ENCODE peak calls at places on chromosomes 16 and 17, in seven cellular contexts. One of them, this sample, is unnamed.

GRCh38 chr16:11105038-11105903 is 150.7 kb downstream of the SOCS1 start:
- DNase-seq in AG10803: peak; percentile 93
- DNase-seq in A549: peak; percentile 6
- DNase-seq in Calu3: no peak
- DNase-seq in neural crest cell: no peak
- DNase-seq in prostate gland: peak; percentile 9
- DNase-seq in HFF-Myc: peak; percentile 73
- DNase-seq in this sample: peak; percentile 75

GRCh38 chr17:42135664-42136653 is 13.4 kb downstream of the HSPB9 start:
- DNase-seq in AG10803: peak; percentile 54
- DNase-seq in prostate gland: no peak
- DNase-seq in HFF-Myc: no peak
- DNase-seq in neural crest cell: no peak
- DNase-seq in Calu3: peak; percentile 90
- DNase-seq in A549: peak; percentile 77
- DNase-seq in this sample: no peak

GRCh38 chr16:995087-995486 is 13.5 kb downstream of the SOX8 start:
- DNase-seq in AG10803: peak; percentile 37
- DNase-seq in Calu3: no peak
- DNase-seq in prostate gland: no peak
- DNase-seq in HFF-Myc: no peak
- DNase-seq in A549: no peak
- DNase-seq in neural crest cell: no peak
- DNase-seq in this sample: peak; percentile 12

GRCh38 chr16:30561212-30561816 is 3.1 kb upstream of the ZNF764 start:
- DNase-seq in neural crest cell: no peak
- DNase-seq in Calu3: peak; percentile 59
- DNase-seq in AG10803: no peak
- DNase-seq in A549: no peak
- DNase-seq in prostate gland: no peak
- DNase-seq in HFF-Myc: no peak
- DNase-seq in this sample: no peak

GRCh38 chr17:42950044-42950783 is 14.0 kb downstream of the AARSD1 start:
- DNase-seq in A549: no peak
- DNase-seq in prostate gland: no peak
- DNase-seq in neural crest cell: no peak
- DNase-seq in HFF-Myc: no peak
- DNase-seq in AG10803: no peak
- DNase-seq in Calu3: no peak
- DNase-seq in this sample: no peak

GRCh38 chr16:30761427-30761927 is 385 bp downstream of the CFAP119 start:
- DNase-seq in prostate gland: no peak
- DNase-seq in AG10803: no peak
- DNase-seq in A549: no peak
- DNase-seq in Calu3: peak; percentile 38
- DNase-seq in HFF-Myc: no peak
- DNase-seq in neural crest cell: peak; percentile 51
- DNase-seq in this sample: peak; percentile 65

GRCh38 chr16:85916141-85916890 is 17.4 kb downstream of the IRF8 start:
- DNase-seq in neural crest cell: no peak
- DNase-seq in prostate gland: no peak
- DNase-seq in Calu3: peak; percentile 75
- DNase-seq in AG10803: no peak
- DNase-seq in HFF-Myc: no peak
- DNase-seq in A549: no peak
- DNase-seq in this sample: no peak

GRCh38 chr16:15643453-15644305 is 725 bp upstream of the MARF1 start:
- DNase-seq in HFF-Myc: no peak
- DNase-seq in A549: peak; percentile 74
- DNase-seq in neural crest cell: peak; percentile 4
- DNase-seq in Calu3: peak; percentile 49
- DNase-seq in AG10803: peak; percentile 64
- DNase-seq in prostate gland: peak; percentile 11
- DNase-seq in this sample: peak; percentile 55

GRCh38 chr16:31083556-31083955 is 5.2 kb downstream of the PRSS53 start:
- DNase-seq in prostate gland: no peak
- DNase-seq in neural crest cell: no peak
- DNase-seq in Calu3: no peak
- DNase-seq in HFF-Myc: no peak
- DNase-seq in AG10803: no peak
- DNase-seq in A549: no peak
- DNase-seq in this sample: no peak

GRCh38 chr16:29849505-29849904 is 13.5 kb downstream of the CDIPT start:
- DNase-seq in HFF-Myc: no peak
- DNase-seq in Calu3: no peak
- DNase-seq in AG10803: no peak
- DNase-seq in prostate gland: no peak
- DNase-seq in A549: no peak
- DNase-seq in neural crest cell: no peak
- DNase-seq in this sample: no peak

GRCh38 chr16:24841291-24841690 is 4.5 kb upstream of the SLC5A11 start:
- DNase-seq in neural crest cell: no peak
- DNase-seq in Calu3: no peak
- DNase-seq in AG10803: no peak
- DNase-seq in A549: peak; percentile 77
- DNase-seq in HFF-Myc: no peak
- DNase-seq in prostate gland: no peak
- DNase-seq in this sample: no peak

GRCh38 chr17:7478276-7479138 is 924 bp downstream of the ZBTB4 start:
- DNase-seq in HFF-Myc: no peak
- DNase-seq in prostate gland: peak; percentile 42
- DNase-seq in Calu3: peak; percentile 35
- DNase-seq in AG10803: peak; percentile 48
- DNase-seq in A549: peak; percentile 50
- DNase-seq in neural crest cell: no peak
- DNase-seq in this sample: peak; percentile 64

GRCh38 chr17:48640858-48641180 is 14.7 kb upstream of the HOXB9 start:
- DNase-seq in A549: no peak
- DNase-seq in HFF-Myc: no peak
- DNase-seq in AG10803: no peak
- DNase-seq in prostate gland: no peak
- DNase-seq in Calu3: no peak
- DNase-seq in neural crest cell: no peak
- DNase-seq in this sample: no peak

GRCh38 chr17:48642843-48643696 is 16.9 kb upstream of the HOXB9 start:
- DNase-seq in prostate gland: no peak
- DNase-seq in AG10803: no peak
- DNase-seq in A549: no peak
- DNase-seq in neural crest cell: no peak
- DNase-seq in Calu3: no peak
- DNase-seq in HFF-Myc: no peak
- DNase-seq in this sample: no peak

GRCh38 chr17:48639982-48640857 is 14.1 kb upstream of the HOXB9 start:
- DNase-seq in AG10803: no peak
- DNase-seq in HFF-Myc: no peak
- DNase-seq in prostate gland: no peak
- DNase-seq in A549: no peak
- DNase-seq in neural crest cell: no peak
- DNase-seq in Calu3: no peak
- DNase-seq in this sample: no peak

GRCh38 chr17:48642059-48642842 is 16.1 kb upstream of the HOXB9 start:
- DNase-seq in prostate gland: no peak
- DNase-seq in Calu3: no peak
- DNase-seq in AG10803: peak; percentile 59
- DNase-seq in neural crest cell: no peak
- DNase-seq in A549: peak; percentile 81
- DNase-seq in HFF-Myc: no peak
- DNase-seq in this sample: no peak

GRCh38 chr17:48641541-48642058 is 15.4 kb upstream of the HOXB9 start:
- DNase-seq in AG10803: no peak
- DNase-seq in neural crest cell: no peak
- DNase-seq in A549: no peak
- DNase-seq in HFF-Myc: no peak
- DNase-seq in prostate gland: no peak
- DNase-seq in Calu3: no peak
- DNase-seq in this sample: no peak
- TF ChIP-seq CTCF in AG10803: no peak
- TF ChIP-seq CTCF in neural crest cell: no peak
- TF ChIP-seq CTCF in A549: no peak
- TF ChIP-seq CTCF in HFF-Myc: no peak
- TF ChIP-seq CTCF in prostate gland: no peak
- TF ChIP-seq CTCF in Calu3: no peak
- TF ChIP-seq CTCF in this sample: no peak

GRCh38 chr17:40123811-40124114 is 2.0 kb downstream of the MSL1 start:
- DNase-seq in AG10803: no peak
- DNase-seq in HFF-Myc: no peak
- DNase-seq in neural crest cell: no peak
- DNase-seq in prostate gland: no peak
- DNase-seq in Calu3: no peak
- DNase-seq in A549: no peak
- DNase-seq in this sample: no peak

GRCh38 chr17:40121886-40122465 is at the start of gene MSL1:
- DNase-seq in prostate gland: peak; percentile 85
- DNase-seq in Calu3: peak; percentile 100
- DNase-seq in neural crest cell: peak; percentile 83
- DNase-seq in HFF-Myc: no peak
- DNase-seq in A549: peak; percentile 83
- DNase-seq in AG10803: peak; percentile 76
- DNase-seq in this sample: peak; percentile 88

GRCh38 chr17:40121191-40121885 is 433 bp upstream of the MSL1 start:
- DNase-seq in A549: peak; percentile 61
- DNase-seq in prostate gland: no peak
- DNase-seq in neural crest cell: peak; percentile 46
- DNase-seq in AG10803: peak; percentile 49
- DNase-seq in HFF-Myc: no peak
- DNase-seq in Calu3: peak; percentile 95
- DNase-seq in this sample: no peak

GRCh38 chr17:40122944-40123810 is 1.4 kb downstream of the MSL1 start:
- DNase-seq in HFF-Myc: no peak
- DNase-seq in neural crest cell: peak; percentile 53
- DNase-seq in Calu3: peak; percentile 98
- DNase-seq in prostate gland: peak; percentile 49
- DNase-seq in A549: peak; percentile 72
- DNase-seq in AG10803: peak; percentile 34
- DNase-seq in this sample: peak; percentile 79

DNA sequence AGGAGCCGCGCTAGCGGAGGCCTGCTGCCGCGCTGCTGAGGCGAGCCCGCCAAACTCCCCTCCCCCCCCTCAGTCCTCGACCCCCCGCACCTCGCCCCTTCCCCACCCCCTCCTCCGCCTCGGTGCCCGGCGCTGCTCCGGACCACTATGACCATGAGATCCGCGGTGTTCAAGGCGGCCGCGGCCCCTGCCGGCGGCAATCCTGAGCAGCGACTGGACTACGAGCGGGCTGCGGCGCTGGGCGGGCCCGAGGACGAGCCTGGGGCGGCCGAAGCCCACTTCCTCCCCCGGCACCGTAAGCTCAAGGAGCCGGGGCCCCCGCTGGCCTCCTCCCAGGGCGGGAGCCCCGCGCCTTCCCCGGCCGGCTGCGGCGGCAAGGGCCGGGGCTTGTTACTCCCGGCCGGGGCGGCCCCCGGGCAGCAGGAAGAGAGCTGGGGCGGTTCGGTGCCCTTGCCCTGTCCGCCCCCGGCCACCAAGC is 734 bp downstream of the MSL1 start:
- DNase-seq in prostate gland: no peak
- DNase-seq in Calu3: peak; percentile 98
- DNase-seq in HFF-Myc: no peak
- DNase-seq in A549: peak; percentile 62
- DNase-seq in AG10803: peak; percentile 54
- DNase-seq in neural crest cell: peak; percentile 46
- DNase-seq in this sample: peak; percentile 44
- TF ChIP-seq CTCF in prostate gland: no peak
- TF ChIP-seq CTCF in Calu3: no peak
- TF ChIP-seq CTCF in HFF-Myc: no peak
- TF ChIP-seq CTCF in A549: peak; percentile 4
- TF ChIP-seq CTCF in AG10803: peak; percentile 22
- TF ChIP-seq CTCF in neural crest cell: no peak
- TF ChIP-seq CTCF in this sample: peak; percentile 15

GRCh38 chr17:75976175-75976848 is 2.7 kb downstream of the ACOX1 start:
- DNase-seq in HFF-Myc: no peak
- DNase-seq in Calu3: no peak
- DNase-seq in prostate gland: no peak
- DNase-seq in neural crest cell: no peak
- DNase-seq in A549: peak; percentile 24
- DNase-seq in AG10803: peak; percentile 40
- DNase-seq in this sample: no peak

GRCh38 chr17:75978938-75979704 is at the start of the genes ACOX1 and TEN1:
- DNase-seq in AG10803: peak; percentile 97
- DNase-seq in Calu3: peak; percentile 98
- DNase-seq in prostate gland: peak; percentile 97
- DNase-seq in neural crest cell: peak; percentile 94
- DNase-seq in A549: peak; percentile 99
- DNase-seq in HFF-Myc: peak; percentile 89
- DNase-seq in this sample: peak; percentile 98

GRCh38 chr17:75980188-75981018 is 1.4 kb downstream of the TEN1 start:
- DNase-seq in neural crest cell: no peak
- DNase-seq in A549: no peak
- DNase-seq in AG10803: peak; percentile 24
- DNase-seq in Calu3: no peak
- DNase-seq in HFF-Myc: no peak
- DNase-seq in prostate gland: no peak
- DNase-seq in this sample: no peak

GRCh38 chr17:75981019-75981615 is 2.1 kb downstream of the TEN1 start:
- DNase-seq in Calu3: no peak
- DNase-seq in AG10803: peak; percentile 52
- DNase-seq in HFF-Myc: no peak
- DNase-seq in A549: no peak
- DNase-seq in prostate gland: no peak
- DNase-seq in neural crest cell: no peak
- DNase-seq in this sample: no peak

DNA sequence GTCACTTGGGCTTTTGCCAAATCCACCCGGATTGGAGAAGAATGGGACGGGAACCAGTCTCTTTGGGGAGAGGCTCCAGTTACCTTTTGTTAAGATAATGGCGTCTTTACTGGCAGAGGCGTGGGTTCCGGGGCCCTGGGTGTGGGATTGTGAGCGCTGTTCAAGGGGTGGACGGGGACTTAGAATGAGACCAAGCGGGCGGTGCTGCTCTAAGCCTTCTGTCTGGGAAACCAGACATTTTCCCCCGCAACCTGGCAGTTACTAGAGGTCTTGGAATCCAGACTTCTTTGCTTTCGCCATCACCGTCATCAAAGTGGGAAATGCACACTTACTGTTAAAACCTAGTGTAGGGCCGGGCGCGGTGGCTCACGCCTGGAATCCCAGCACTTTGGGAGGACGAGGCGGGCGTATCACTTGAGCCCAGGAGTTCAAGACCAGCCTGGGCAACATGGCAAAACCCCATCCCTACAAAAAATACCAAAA is 706 bp downstream of the TEN1 start:
- DNase-seq in Calu3: no peak
- DNase-seq in HFF-Myc: no peak
- DNase-seq in AG10803: peak; percentile 83
- DNase-seq in neural crest cell: no peak
- DNase-seq in A549: no peak
- DNase-seq in prostate gland: no peak
- DNase-seq in this sample: no peak
- TF ChIP-seq CTCF in Calu3: no peak
- TF ChIP-seq CTCF in HFF-Myc: no peak
- TF ChIP-seq CTCF in AG10803: no peak
- TF ChIP-seq CTCF in neural crest cell: no peak
- TF ChIP-seq CTCF in A549: no peak
- TF ChIP-seq CTCF in prostate gland: no peak
- TF ChIP-seq CTCF in this sample: no peak

DNA sequence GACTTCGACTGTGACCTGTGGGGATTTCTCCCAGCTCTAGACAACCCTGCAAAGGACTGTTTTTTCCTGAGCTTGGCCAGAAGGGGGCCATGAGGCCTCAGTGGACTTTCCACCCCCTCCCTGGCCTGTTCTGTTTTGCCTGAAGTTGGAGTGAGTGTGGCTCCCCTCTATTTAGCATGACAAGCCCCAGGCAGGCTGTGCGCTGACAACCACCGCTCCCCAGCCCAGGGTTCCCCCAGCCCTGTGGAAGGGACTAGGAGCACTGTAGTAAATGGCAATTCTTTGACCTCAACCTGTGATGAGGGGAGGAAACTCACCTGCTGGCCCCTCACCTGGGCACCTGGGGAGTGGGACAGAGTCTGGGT is 19.3 kb downstream of the NGFR start:
- DNase-seq in prostate gland: no peak
- DNase-seq in HFF-Myc: no peak
- DNase-seq in Calu3: no peak
- DNase-seq in A549: no peak
- DNase-seq in AG10803: no peak
- DNase-seq in neural crest cell: no peak
- DNase-seq in this sample: no peak
- TF ChIP-seq CTCF in prostate gland: no peak
- TF ChIP-seq CTCF in HFF-Myc: peak; percentile 41
- TF ChIP-seq CTCF in Calu3: peak; percentile 24
- TF ChIP-seq CTCF in A549: no peak
- TF ChIP-seq CTCF in AG10803: peak; percentile 32
- TF ChIP-seq CTCF in neural crest cell: peak; percentile 28
- TF ChIP-seq CTCF in this sample: no peak

This sample was measured in DND-41.